ENCODE peak calls at places on chromosomes 16 and 17, in ten cellular contexts. Y, I, R, B, E, F, A, W, Z and P are unnamed samples.

GRCh38 chr17:43543300-43543699 is 2.8 kb downstream of the ETV4 start:
- DNase-seq in W (no peak), F (no peak), B (no peak), I (no peak), R (no peak), Z (no peak), A (no peak), E (peak; percentile 51), Y (no peak), P (no peak)

GRCh38 chr17:50141026-50141749 is 9.3 kb downstream of the PPP1R9B start:
- DNase-seq in B (no peak), Z (no peak), A (no peak), E (no peak), R (no peak), I (no peak), W (no peak), F (no peak), Y (no peak), P (no peak)

GRCh38 chr16:57528499-57529323 is 7.7 kb downstream of the CCDC102A start:
- DNase-seq in B (peak; percentile 89), F (peak; percentile 16), Y (no peak), A (no peak), I (no peak), W (no peak), Z (no peak), R (no peak), E (no peak), P (peak; percentile 78)

GRCh38 chr17:2977157-2977556 is 86.2 kb downstream of the OR1D5 start:
- DNase-seq in Z (no peak), W (no peak), A (no peak), E (no peak), Y (no peak), R (no peak), B (no peak), F (no peak), I (no peak), P (no peak)

GRCh38 chr17:59845595-59846390 is 47.0 kb downstream of the TUBD1 start:
- DNase-seq in Z (peak; percentile 80), F (no peak), Y (no peak), W (no peak), E (peak; percentile 100), A (peak; percentile 73), B (no peak), I (peak; percentile 80), R (peak; percentile 94), P (peak; percentile 81)

GRCh38 chr17:8829036-8829941 is 30.1 kb upstream of the MFSD6L start:
- DNase-seq in A (no peak), Y (no peak), E (no peak), B (no peak), W (no peak), Z (no peak), F (no peak), R (no peak), I (no peak), P (no peak)

GRCh38 chr17:53142890-53143289 is 679.8 kb upstream of the KIF2B start:
- DNase-seq in E (no peak), W (no peak), R (peak; percentile 0), B (no peak), Z (no peak), A (no peak), I (no peak), Y (no peak), F (no peak), P (no peak)

GRCh38 chr17:38888842-38889241 is 19.0 kb downstream of the LASP1 start:
- DNase-seq in R (no peak), A (no peak), Y (no peak), B (no peak), F (no peak), W (no peak), E (no peak), Z (no peak), I (no peak), P (no peak)

GRCh38 chr17:72378414-72379395 is 257.9 kb downstream of the SOX9 start:
- DNase-seq in A (no peak), Y (no peak), Z (no peak), R (no peak), W (no peak), B (no peak), I (no peak), F (no peak), E (no peak), P (no peak)

GRCh38 chr17:78322858-78323455 is 36.9 kb downstream of the SOCS3 start:
- DNase-seq in F (peak; percentile 64), W (peak; percentile 69), E (no peak), Z (no peak), B (no peak), A (no peak), I (peak; percentile 33), R (no peak), Y (no peak), P (peak; percentile 34)

GRCh38 chr17:12282056-12282455 is 261.4 kb downstream of the MAP2K4 start:
- DNase-seq in I (no peak), A (no peak), Z (peak; percentile 4), B (no peak), W (no peak), F (no peak), E (no peak), Y (no peak), R (peak; percentile 55), P (no peak)

GRCh38 chr17:27764589-27764988 is 35.7 kb downstream of the NOS2 start:
- DNase-seq in Z (no peak), A (no peak), W (no peak), R (no peak), Y (no peak), E (no peak), I (no peak), F (no peak), B (no peak), P (no peak)

GRCh38 chr17:44555056-44555455 is 2.2 kb upstream of the FZD2 start:
- DNase-seq in W (no peak), Z (no peak), E (no peak), Y (no peak), B (no peak), I (no peak), A (no peak), F (no peak), R (no peak), P (no peak)

DNA sequence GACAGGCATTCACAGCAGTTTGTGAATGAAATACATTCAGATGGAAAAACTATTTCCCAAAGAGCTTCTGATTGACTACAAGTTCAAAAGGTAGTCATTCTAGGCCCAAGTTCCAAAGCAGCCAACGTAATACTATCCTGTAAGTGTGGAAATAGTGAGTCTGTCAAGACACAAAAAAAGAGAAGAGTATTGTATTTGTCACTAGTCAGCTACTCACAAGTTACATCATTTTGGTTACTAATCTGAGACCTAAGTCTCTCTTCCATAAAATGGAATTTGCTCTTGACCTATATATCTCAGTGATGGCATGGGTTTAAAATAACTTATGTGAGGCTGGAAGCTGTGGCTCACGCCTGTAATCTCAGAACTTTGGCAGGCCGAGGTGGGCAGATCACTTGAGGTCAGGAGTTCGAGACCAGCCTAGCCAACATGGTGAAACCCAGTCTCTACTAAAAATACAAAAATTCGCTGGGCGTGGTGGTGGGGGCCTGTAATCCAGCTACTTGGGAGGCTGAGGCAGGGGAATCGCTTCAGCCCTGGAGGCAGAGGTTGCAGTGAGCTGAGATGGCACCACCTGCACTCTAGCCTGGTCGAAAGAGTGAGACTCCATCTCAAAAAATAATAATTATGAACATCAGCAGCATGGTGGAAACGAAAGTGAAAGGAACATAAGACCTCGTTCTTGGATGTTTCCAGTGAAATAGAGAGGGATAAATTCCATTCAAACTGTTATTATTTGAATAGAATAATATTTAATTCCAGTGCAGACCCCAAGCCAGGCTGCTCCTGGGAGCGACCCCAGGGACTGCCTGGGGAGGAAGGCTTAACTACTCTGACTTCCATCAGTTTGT is 2.9 kb downstream of the CMC2 start:
- DNase-seq in Z (no peak), F (no peak), E (no peak), W (no peak), A (peak; percentile 31), I (no peak), Y (peak; percentile 28), R (no peak), B (no peak), P (no peak)
- H3K4me3 ChIP-seq in Z (no peak overlapping the region), F (no peak overlapping the region), E (no peak overlapping the region), W (no peak overlapping the region), A (peak overlapping the region; percentile 89), I (no peak overlapping the region), Y (peak overlapping the region; percentile 2), R (no peak overlapping the region), B (peak overlapping the region; percentile 3), P (no peak overlapping the region)

DNA sequence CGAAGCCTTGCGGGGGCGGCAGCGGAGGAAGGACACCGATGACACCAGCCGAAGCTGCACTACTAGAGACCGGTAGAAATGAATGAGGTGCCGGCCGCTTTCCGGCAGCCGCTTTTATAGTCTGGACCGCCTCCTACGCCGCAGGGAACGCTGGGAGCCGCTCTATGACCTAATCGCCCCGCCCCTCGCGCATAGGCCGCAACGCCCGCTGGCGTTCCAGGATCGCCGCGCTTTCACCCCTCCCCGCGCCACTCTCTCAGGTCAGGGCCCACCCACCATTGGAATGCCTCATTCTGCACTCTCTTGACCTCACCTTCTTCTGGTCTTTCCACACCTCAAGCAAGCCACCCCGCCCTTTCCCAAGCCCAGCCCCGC is at the start of gene DDX5:
- DNase-seq in A (peak; percentile 99), I (peak; percentile 99), Z (no peak), F (peak; percentile 97), R (peak; percentile 96), Y (peak; percentile 86), E (peak; percentile 96), W (peak; percentile 93), B (peak; percentile 99), P (peak; percentile 99)
- TF ChIP-seq CTCF in A (no peak), I (no peak), Z (no peak), F (no peak), R (no peak), Y (no peak), E (no peak), W (no peak), B (no peak), P (no peak)

GRCh38 chr16:84370723-84371552 is 2.6 kb downstream of the ATP2C2 start:
- DNase-seq in E (no peak), I (no peak), A (no peak), Y (no peak), Z (no peak), W (no peak), R (no peak), F (no peak), B (no peak), P (peak; percentile 39)
- H3K4me3 ChIP-seq in E (peak overlapping the region; percentile 91), I (no peak overlapping the region), A (no peak overlapping the region), Y (no peak overlapping the region), Z (no peak overlapping the region), W (no peak overlapping the region), R (no peak overlapping the region), F (no peak overlapping the region), B (no peak overlapping the region), P (no peak overlapping the region)

DNA sequence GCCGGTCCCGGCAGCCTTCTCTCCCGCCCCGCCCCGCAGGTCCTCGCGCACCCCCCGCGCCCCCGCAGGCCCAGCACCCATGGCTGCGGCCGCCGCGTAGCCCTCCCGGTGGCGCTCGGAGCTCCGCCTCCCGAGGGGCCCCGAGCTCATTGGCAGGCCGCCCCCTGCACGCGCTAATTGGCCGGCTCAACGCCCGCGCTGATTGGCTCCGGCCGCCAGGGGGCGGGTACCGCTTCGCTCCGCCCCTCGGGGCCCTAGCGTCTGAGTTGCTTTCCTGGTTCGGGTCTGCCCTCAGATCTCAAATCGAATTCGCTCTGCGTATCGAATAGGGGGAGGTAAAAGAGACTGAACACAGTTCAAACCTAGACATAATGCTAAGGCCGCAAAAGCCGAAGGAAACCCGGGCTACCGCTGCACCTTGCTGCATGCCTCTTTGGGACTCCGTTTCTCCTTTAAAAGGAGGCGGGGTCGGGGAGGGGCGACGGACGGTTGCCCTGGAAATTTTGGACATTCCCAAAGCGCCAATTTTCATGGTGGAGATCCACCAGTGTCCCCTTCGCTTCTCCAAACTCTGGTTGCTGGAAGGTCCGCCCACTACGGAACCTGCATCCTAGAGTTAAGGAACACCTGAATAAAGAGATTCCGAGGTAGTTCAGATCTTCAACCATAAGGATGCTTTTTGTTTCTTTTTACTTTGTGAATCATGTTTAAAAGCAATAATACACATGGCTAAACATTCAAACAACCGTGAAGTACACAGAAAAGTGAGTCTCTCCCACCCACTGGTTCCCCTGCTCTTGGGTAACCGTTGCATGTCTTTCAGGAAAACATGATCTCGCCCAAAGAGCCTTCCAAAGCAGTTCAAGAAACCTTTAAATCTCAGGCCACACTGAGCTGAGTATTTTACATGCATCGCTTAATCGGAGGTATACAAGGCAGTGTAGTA is at the start of gene DEXI:
- DNase-seq in I (peak; percentile 94), E (peak; percentile 74), B (peak; percentile 97), W (peak; percentile 90), Y (no peak), R (peak; percentile 86), Z (peak; percentile 48), F (peak; percentile 94), A (peak; percentile 95), P (peak; percentile 96)
- TF ChIP-seq CTCF in I (peak; percentile 19), E (peak; percentile 54), B (peak; percentile 11), W (peak; percentile 69), Y (no peak), R (no peak), Z (no peak), F (peak; percentile 45), A (no peak), P (peak; percentile 34)